ENCODE peak calls at places on chromosomes 4 and X, in seven cellular contexts. Q is A549, N is Panc1, X is HCT116, A is GM12878, Z is K562, C is HepG2. R is an unnamed sample.

GRCh38 chr4:21554510-21554909 is 394.1 kb downstream of the KCNIP4 start:
- DNase-seq in Q (no peak), N (no peak), X (no peak), A (no peak), Z (no peak), C (no peak), R (no peak)

GRCh38 chrX:150772150-150772970 is 79.2 kb downstream of the MTMR1 start:
- DNase-seq in Q (peak), N (peak), X (peak), A (no peak), Z (peak), C (peak), R (peak)

GRCh38 chr4:2940267-2941137 is 22.7 kb downstream of the NOP14 start:
- DNase-seq in Q (no peak), N (no peak), X (no peak), A (no peak), Z (no peak), C (no peak), R (no peak)

GRCh38 chr4:56372774-56373173 is 14.5 kb downstream of the AASDH start:
- DNase-seq in Q (no peak), N (no peak), X (no peak), A (no peak), Z (no peak), C (no peak), R (no peak)

GRCh38 chrX:53357799-53358530 is 64.5 kb downstream of the SMC1A start:
- DNase-seq in Q (peak), N (no peak), X (no peak), A (no peak), Z (no peak), C (no peak), R (peak)

GRCh38 chrX:110588164-110588563 is 207.5 kb downstream of the CHRDL1 start:
- DNase-seq in Q (no peak), N (no peak), X (no peak), A (no peak), Z (no peak), C (peak), R (no peak)

GRCh38 chr4:92872604-92873003 is 568.8 kb downstream of the GRID2 start:
- DNase-seq in Q (no peak), N (no peak), X (no peak), A (no peak), Z (no peak), C (no peak), R (no peak)

GRCh38 chr4:38210396-38211114 is 250.4 kb downstream of the PTTG2 start:
- DNase-seq in Q (no peak), N (no peak), X (no peak), A (no peak), Z (no peak), C (no peak), R (peak)

GRCh38 chr4:38889143-38889542 is 21.5 kb downstream of the FAM114A1 start:
- DNase-seq in Q (peak), N (no peak), X (peak), A (peak), Z (no peak), C (peak), R (no peak)

GRCh38 chr4:7781361-7781760 is 158.3 kb downstream of the AFAP1 start:
- DNase-seq in Q (no peak), N (no peak), X (no peak), A (no peak), Z (peak), C (no peak), R (no peak)

GRCh38 chr4:183344523-183345255 is 22.5 kb upstream of the CLDN24 start:
- DNase-seq in Q (no peak), N (no peak), X (no peak), A (no peak), Z (no peak), C (no peak), R (no peak)

GRCh38 chrX:154484255-154485149 is 1.9 kb downstream of the UBL4A start:
- DNase-seq in Q (peak), N (no peak), X (no peak), A (no peak), Z (peak), C (no peak), R (no peak)

GRCh38 chr4:21948347-21949072 is at the start of gene KCNIP4:
- DNase-seq in Q (no peak), N (no peak), X (no peak), A (no peak), Z (no peak), C (no peak), R (peak)

GRCh38 chr4:141541851-141542250 is 94.5 kb upstream of the IL15 start:
- DNase-seq in Q (no peak), N (no peak), X (no peak), A (no peak), Z (no peak), C (no peak), R (no peak)

GRCh38 chrX:54928876-54929275 is 8.3 kb downstream of the TRO start:
- DNase-seq in Q (no peak), N (no peak), X (no peak), A (no peak), Z (no peak), C (no peak), R (no peak)

GRCh38 chr4:15654556-15655222 is 468 bp downstream of the FBXL5 start:
- DNase-seq in Q (peak), N (no peak), X (no peak), A (no peak), Z (peak), C (peak), R (peak)

GRCh38 chr4:90071289-90072235 is 55.6 kb upstream of the CCSER1 start:
- DNase-seq in Q (no peak), N (no peak), X (no peak), A (no peak), Z (no peak), C (no peak), R (no peak)

GRCh38 chrX:45824471-45824870 is 623.8 kb upstream of the DIPK2B start:
- DNase-seq in Q (peak), N (peak), X (peak), A (no peak), Z (peak), C (peak), R (peak)

GRCh38 chrX:1507511-1508463 is 29.2 kb downstream of the P2RY8 start:
- DNase-seq in Q (no peak), N (no peak), X (no peak), A (peak), Z (no peak), C (no peak), R (no peak)

GRCh38 chrX:2266445-2267349 is 234.1 kb downstream of the DHRSX start:
- DNase-seq in Q (no peak), N (no peak), X (no peak), A (no peak), Z (no peak), C (no peak), R (no peak)

GRCh38 chr4:138975225-138975624 is 40.4 kb upstream of the NOCT start:
- DNase-seq in Q (no peak), N (no peak), X (no peak), A (no peak), Z (no peak), C (no peak), R (peak)

GRCh38 chrX:44234541-44234940 is 108.9 kb downstream of the EFHC2 start:
- DNase-seq in Q (no peak), N (no peak), X (no peak), A (no peak), Z (no peak), C (no peak), R (no peak)

GRCh38 chr4:107183155-107183774 is 147.2 kb upstream of the DKK2 start:
- DNase-seq in Q (peak), N (peak), X (peak), A (peak), Z (peak), C (peak), R (peak)

GRCh38 chr4:140856692-140857091 is 100.5 kb upstream of the TBC1D9 start:
- DNase-seq in Q (peak), N (no peak), X (peak), A (no peak), Z (no peak), C (no peak), R (peak)

GRCh38 chr4:10006236-10006603 is 15.1 kb downstream of the SLC2A9 start:
- DNase-seq in Q (peak), N (peak), X (no peak), A (peak), Z (no peak), C (peak), R (no peak)

GRCh38 chr4:168840988-168841681 is 168.9 kb downstream of the CBR4 start:
- DNase-seq in Q (no peak), N (no peak), X (no peak), A (no peak), Z (no peak), C (no peak), R (peak)

GRCh38 chr4:25953740-25954139 is 39.7 kb downstream of the SMIM20 start:
- DNase-seq in Q (peak), N (no peak), X (peak), A (no peak), Z (no peak), C (peak), R (no peak)

GRCh38 chr4:137180349-137180748 is 351.9 kb downstream of the PCDH18 start:
- DNase-seq in Q (peak), N (no peak), X (peak), A (no peak), Z (no peak), C (no peak), R (peak)

GRCh38 chrX:24693453-24694202 is at the start of gene POLA1:
- DNase-seq in Q (peak), N (peak), X (peak), A (peak), Z (peak), C (peak), R (peak)

GRCh38 chr4:23171971-23172370 is 479.2 kb downstream of the GBA3 start:
- DNase-seq in Q (no peak), N (no peak), X (no peak), A (no peak), Z (no peak), C (no peak), R (no peak)

GRCh38 chr4:96003941-96004340 is 164.0 kb downstream of the PDHA2 start:
- DNase-seq in Q (no peak), N (no peak), X (no peak), A (no peak), Z (no peak), C (no peak), R (no peak)

GRCh38 chrX:1462596-1463251 is 10.0 kb upstream of the ASMTL start:
- DNase-seq in Q (peak), N (no peak), X (no peak), A (no peak), Z (peak), C (no peak), R (no peak)

GRCh38 chr4:88356771-88357170 is 21.9 kb upstream of the HERC6 start:
- DNase-seq in Q (no peak), N (no peak), X (no peak), A (no peak), Z (no peak), C (no peak), R (no peak)

GRCh38 chrX:599837-600715 is 30.5 kb upstream of the SHOX start:
- DNase-seq in Q (no peak), N (no peak), X (no peak), A (no peak), Z (no peak), C (no peak), R (peak)

GRCh38 chr4:87419578-87420249 is 2.7 kb upstream of the NUDT9 start:
- DNase-seq in Q (peak), N (no peak), X (no peak), A (no peak), Z (no peak), C (peak), R (no peak)

GRCh38 chrX:65607070-65607742 is 60.2 kb upstream of the MSN start:
- DNase-seq in Q (no peak), N (no peak), X (no peak), A (no peak), Z (no peak), C (no peak), R (no peak)

GRCh38 chrX:54808109-54808604 is 612 bp downstream of the MAGED2 start:
- DNase-seq in Q (peak), N (no peak), X (peak), A (no peak), Z (peak), C (peak), R (peak)

GRCh38 chr4:172857026-172857425 is 311.6 kb upstream of the GALNT7 start:
- DNase-seq in Q (no peak), N (no peak), X (no peak), A (no peak), Z (no peak), C (no peak), R (no peak)

GRCh38 chr4:172858731-172859230 is 309.8 kb upstream of the GALNT7 start:
- DNase-seq in Q (no peak), N (no peak), X (no peak), A (no peak), Z (no peak), C (no peak), R (no peak)
- TF ChIP-seq REST in Q (no peak), N (no peak), X (no peak), A (no peak), Z (no peak), C (no peak), R (no peak)

GRCh38 chr4:123312951-123313592 is 83.5 kb upstream of the SPRY1 start:
- DNase-seq in Q (no peak), N (no peak), X (no peak), A (no peak), Z (no peak), C (peak), R (peak)
- TF ChIP-seq REST in Q (no peak), N (no peak), X (no peak), A (no peak), Z (no peak), C (no peak), R (no peak)

GRCh38 chrX:15747626-15748173 is 9.6 kb downstream of the CA5B start:
- DNase-seq in Q (no peak), N (no peak), X (no peak), A (no peak), Z (peak), C (no peak), R (no peak)
- TF ChIP-seq REST in Q (no peak), N (no peak), X (no peak), A (no peak), Z (no peak), C (no peak), R (no peak)

DNA sequence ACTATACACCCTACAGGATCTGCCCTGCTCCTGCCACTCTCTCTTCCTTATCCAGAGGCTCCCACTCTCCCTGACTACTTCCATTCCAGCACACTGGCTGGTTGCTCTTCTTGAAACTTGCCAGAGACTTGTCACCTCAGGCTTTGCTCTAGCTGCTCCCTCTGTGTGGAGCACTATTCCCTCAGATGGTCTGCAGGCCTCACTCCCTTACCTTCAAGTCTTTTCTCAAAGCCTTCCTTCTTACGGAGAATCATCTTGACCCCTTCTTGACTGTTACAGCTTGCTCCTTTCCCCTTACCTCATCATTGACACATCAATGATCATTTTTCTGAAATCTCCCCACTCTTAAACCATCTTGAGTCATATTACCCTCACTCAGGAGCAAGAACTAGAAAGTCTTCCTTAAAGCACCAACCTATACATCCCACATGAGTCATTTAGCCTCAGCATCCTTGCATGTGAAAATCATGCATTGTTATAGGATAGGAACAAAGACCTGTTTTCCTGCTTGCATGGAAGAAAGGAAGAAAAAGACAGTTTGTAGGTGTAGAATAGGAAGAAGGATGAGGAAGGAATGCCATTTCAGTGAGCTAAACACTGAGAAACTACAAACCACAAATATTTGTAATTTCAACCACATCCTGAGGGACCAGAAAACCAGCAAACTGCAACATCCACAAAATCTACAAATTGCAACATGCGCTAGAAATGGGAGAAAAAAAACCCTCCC is 55.7 kb downstream of the ANTXR2 start:
- DNase-seq in Q (no peak), N (no peak), X (no peak), A (no peak), Z (no peak), C (no peak), R (no peak)
- TF ChIP-seq REST in Q (no peak), N (no peak), X (no peak), A (no peak), Z (no peak), C (no peak), R (no peak)

DNA sequence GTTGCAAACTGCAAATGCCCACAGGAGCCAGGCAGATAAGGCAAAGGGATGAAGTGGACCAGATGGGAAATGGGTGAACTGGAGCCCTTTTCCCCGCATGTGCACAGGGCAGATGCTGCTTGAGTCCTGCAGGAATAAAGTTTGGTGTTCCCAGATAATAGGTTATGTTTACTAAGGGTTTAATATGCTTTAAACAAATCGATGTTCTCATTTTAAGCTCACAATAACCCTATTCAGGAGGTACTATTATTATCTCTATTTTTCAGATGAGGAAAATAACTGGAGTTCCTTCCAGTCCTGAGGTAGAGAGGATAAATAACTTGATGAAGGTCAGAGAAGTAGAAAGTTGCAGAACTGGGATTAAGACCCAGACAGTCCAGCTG is 77.3 kb downstream of the LRRC66 start:
- DNase-seq in Q (no peak), N (no peak), X (no peak), A (no peak), Z (no peak), C (no peak), R (no peak)
- TF ChIP-seq REST in Q (no peak), N (no peak), X (no peak), A (no peak), Z (no peak), C (no peak), R (no peak)

DNA sequence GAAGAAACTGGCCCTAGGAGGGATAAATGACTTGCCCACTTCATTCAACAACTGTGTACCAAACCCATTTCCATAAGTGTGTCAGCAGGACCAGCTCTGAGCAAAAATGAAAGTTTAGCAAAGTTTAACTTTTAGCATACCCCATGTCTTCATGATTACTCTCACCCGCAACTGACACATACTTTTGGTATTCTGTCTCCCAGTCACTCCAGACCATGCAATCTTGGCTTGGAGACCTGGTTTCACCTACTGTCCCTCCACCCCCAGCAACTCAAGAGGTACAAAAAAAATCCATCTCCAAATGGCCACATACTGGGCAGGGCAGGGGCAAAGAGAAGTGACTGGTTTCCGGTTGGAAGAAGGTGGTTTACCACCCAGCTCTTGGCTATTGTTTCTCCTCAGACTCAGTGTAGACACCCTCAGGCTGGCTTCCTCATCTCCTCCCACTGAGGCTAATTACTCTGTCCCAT is 79.8 kb downstream of the RLIM start:
- DNase-seq in Q (no peak), N (no peak), X (no peak), A (peak), Z (no peak), C (no peak), R (no peak)
- TF ChIP-seq REST in Q (no peak), N (no peak), X (no peak), A (no peak), Z (no peak), C (no peak), R (no peak)

GRCh38 chr4:41866799-41867677 is 68.2 kb upstream of the TMEM33 start:
- DNase-seq in Q (no peak), N (no peak), X (no peak), A (no peak), Z (no peak), C (no peak), R (peak)

GRCh38 chr4:41865306-41865980 is 69.8 kb upstream of the TMEM33 start:
- DNase-seq in Q (no peak), N (no peak), X (no peak), A (no peak), Z (no peak), C (no peak), R (peak)

GRCh38 chr4:41865981-41866798 is 69.0 kb upstream of the TMEM33 start:
- DNase-seq in Q (no peak), N (no peak), X (no peak), A (no peak), Z (no peak), C (no peak), R (peak)
- TF ChIP-seq REST in Q (no peak), N (no peak), X (no peak), A (no peak), Z (no peak), C (no peak), R (no peak)

GRCh38 chrX:47285762-47286320 is 53.0 kb downstream of the USP11 start:
- DNase-seq in Q (no peak), N (no peak), X (no peak), A (no peak), Z (no peak), C (no peak), R (no peak)
- TF ChIP-seq REST in Q (no peak), N (no peak), X (no peak), A (no peak), Z (no peak), C (no peak), R (no peak)

GRCh38 chr4:76307670-76308014 is 1.1 kb downstream of the STBD1 start:
- DNase-seq in Q (no peak), N (no peak), X (no peak), A (no peak), Z (no peak), C (no peak), R (no peak)
- TF ChIP-seq REST in Q (no peak), N (no peak), X (no peak), A (no peak), Z (no peak), C (no peak), R (no peak)

DNA sequence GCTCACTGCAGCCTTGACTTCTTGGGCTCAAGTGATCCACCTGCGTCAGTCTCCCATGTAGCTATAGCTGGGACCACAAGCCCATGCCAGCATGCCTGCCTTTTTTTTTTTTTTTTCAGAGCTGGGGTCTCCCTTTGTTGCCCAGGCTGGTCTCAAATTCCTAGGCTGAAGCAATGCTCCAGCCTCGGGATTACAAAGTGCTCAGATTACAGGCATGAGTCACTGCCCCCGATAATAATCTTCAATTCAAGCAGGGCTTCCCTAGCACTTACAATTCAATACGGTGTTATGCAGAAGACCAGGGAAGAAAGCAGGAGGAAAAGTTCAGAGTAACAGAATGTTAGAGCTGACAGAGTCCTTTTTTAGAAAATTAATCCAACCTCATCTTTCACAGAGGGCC is 26.1 kb downstream of the OTOP1 start:
- DNase-seq in Q (no peak), N (no peak), X (no peak), A (no peak), Z (no peak), C (no peak), R (no peak)
- TF ChIP-seq REST in Q (no peak), N (no peak), X (no peak), A (no peak), Z (no peak), C (no peak), R (no peak)